ENCODE peak calls at places on chromosomes 3 and 15, in five cellular contexts. G is fibroblast of lung, F is GM06990, E is tibial nerve, Y is ovary. C is an unnamed sample. For H3K27me3, the result is how much of the 10 kb centered on the place peaks cover.

GRCh38 chr3:43144811-43145490 is 39.1 kb upstream of the POMGNT2 start:
- DNase-seq in F (no peak), E (no peak), Y (peak), G (peak), C (no peak)

GRCh38 chr3:176595307-176595706 is 602.0 kb downstream of the TBL1XR1 start:
- DNase-seq in E (no peak), Y (no peak), G (peak), F (no peak), C (no peak)

GRCh38 chr15:66188464-66188863 is 65.1 kb downstream of the MEGF11 start:
- DNase-seq in F (no peak), G (no peak), Y (no peak), E (no peak), C (peak)

GRCh38 chr3:155989536-155989935 is 119.1 kb downstream of the GMPS start:
- DNase-seq in E (no peak), Y (no peak), F (no peak), G (no peak), C (no peak)

GRCh38 chr15:44812029-44812517 is 75.7 kb downstream of the TRIM69 start:
- DNase-seq in F (no peak), G (no peak), Y (no peak), E (no peak), C (no peak)

GRCh38 chr15:38818156-38818745 is 253.6 kb upstream of the RASGRP1 start:
- DNase-seq in Y (no peak), G (no peak), E (no peak), F (peak), C (peak)

GRCh38 chr3:183178833-183179549 is 16.5 kb upstream of the LAMP3 start:
- DNase-seq in F (peak), E (peak), Y (peak), G (peak), C (peak)

GRCh38 chr15:53037904-53038303 is 247.8 kb upstream of the ONECUT1 start:
- DNase-seq in G (no peak), E (no peak), Y (no peak), F (no peak), C (no peak)

GRCh38 chr3:64599651-64600050 is 88.1 kb downstream of the ADAMTS9 start:
- DNase-seq in Y (no peak), F (no peak), G (no peak), E (no peak), C (no peak)

GRCh38 chr3:154003649-154004048 is 117.5 kb upstream of the ARHGEF26 start:
- DNase-seq in E (no peak), Y (no peak), G (no peak), F (no peak), C (no peak)

GRCh38 chr3:54960736-54961135 is 32.9 kb upstream of the LRTM1 start:
- DNase-seq in Y (no peak), F (no peak), G (peak), E (no peak), C (no peak)

GRCh38 chr3:154794383-154794782 is 285.7 kb upstream of the MME start:
- DNase-seq in E (no peak), F (no peak), G (no peak), Y (no peak), C (no peak)

GRCh38 chr3:73955671-73956070 is 330.9 kb upstream of the PDZRN3 start:
- DNase-seq in F (no peak), G (no peak), Y (no peak), E (no peak), C (no peak)

GRCh38 chr15:52228928-52229327 is 37.7 kb upstream of the GNB5 start:
- DNase-seq in G (peak), F (peak), E (no peak), Y (no peak), C (peak)

GRCh38 chr3:99789322-99789721 is 28.3 kb upstream of the CMSS1 start:
- DNase-seq in F (no peak), E (peak), G (peak), Y (peak), C (peak)

GRCh38 chr3:134753999-134754742 is 40.9 kb upstream of the EPHB1 start:
- DNase-seq in G (no peak), E (no peak), F (no peak), Y (no peak), C (peak)

GRCh38 chr3:165193392-165194268 is 2.6 kb downstream of the SLITRK3 start:
- DNase-seq in E (no peak), F (no peak), G (no peak), Y (no peak), C (peak)
- H3K27me3 ChIP-seq in E (half or more), F (under half), G (under half), Y (under half), C (half or more)

DNA sequence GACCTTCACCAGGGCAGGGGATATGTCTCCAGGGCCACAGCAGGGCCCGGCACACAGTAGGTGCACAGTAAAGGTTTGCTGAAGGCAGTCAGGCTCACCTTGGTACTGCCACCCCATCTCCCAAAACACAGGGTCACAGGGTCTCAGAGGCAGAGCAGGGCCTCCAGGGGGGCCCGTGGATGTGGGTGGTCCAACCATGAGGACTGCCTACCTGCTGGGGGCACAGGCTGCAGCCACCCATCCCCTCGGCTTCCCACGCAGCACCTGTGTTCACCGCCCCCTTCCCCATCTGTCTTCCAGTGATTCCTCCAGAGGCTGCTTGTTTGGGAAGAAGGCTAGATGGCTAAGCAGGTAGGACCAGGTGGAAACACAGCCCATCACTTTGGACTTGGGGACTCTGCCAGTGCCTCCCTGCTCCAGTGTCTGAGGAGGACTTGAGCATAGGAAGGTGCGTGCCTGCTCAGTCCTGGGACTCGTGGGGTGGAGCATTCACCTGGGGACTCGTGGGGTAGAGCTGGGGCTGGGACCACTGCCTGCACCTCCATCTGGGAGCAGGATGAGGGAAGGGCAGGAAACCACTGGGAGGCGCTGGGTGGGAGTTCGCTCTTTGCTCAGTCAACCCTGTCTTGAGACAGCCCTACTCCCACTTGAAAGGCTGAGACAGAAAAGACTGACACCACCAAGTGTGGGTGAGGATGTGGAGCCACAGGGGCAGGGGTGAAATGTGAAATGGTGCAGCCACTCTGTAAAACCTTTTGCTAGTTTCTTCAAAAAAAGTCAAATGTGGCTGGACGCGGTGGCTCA is 18.8 kb upstream of the PLXND1 start:
- DNase-seq in G (no peak), Y (peak), F (no peak), E (no peak), C (peak)
- TF ChIP-seq CTCF in G (peak), Y (no peak), F (no peak), E (no peak), C (peak)

GRCh38 chr15:87817553-87817952 is 439.0 kb downstream of the NTRK3 start:
- DNase-seq in F (no peak), G (peak), E (no peak), Y (no peak), C (no peak)
- H3K27me3 ChIP-seq in F (under half), G (under half), E (under half), Y (under half), C (half or more)

DNA sequence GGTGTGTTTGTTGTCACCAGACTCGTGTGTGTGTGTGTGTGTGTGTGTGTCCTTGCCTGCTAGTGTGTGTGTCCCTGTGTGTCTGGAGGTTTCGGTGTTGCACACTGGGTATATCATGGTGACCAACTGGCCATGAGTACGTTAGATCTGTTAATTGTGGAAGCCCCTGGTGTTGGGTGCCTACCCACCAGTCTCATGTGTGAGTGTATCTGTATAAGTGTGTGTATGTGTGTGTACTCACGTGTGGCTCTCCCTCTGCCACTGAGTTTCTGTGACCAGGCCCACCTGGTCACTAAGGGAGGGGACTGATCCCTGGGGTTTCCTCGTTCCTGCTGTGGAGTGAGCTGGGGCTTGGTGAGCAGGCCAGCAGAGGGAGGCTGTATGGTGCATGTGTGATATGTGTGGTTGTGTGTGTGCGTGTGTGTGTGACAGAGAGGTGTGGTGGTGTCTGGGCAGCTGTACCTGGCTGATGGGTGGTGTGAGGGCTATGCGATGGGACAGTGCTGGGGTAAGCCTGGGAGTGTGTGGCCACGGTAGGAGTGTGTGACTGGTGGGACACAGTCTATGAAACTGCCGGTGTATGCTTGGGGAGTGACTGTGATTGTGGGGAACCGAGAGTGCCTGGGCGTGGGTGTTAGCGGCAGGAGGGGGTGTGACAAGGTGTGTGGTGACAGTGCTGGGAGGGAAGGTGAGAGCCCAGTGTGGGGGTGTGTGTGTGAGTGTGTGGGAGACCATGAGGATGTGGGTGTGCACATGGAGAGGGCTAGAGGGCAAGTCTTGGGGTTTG is 1.9 kb downstream of the PRKCD start:
- DNase-seq in F (peak), Y (no peak), E (no peak), G (no peak), C (peak)
- TF ChIP-seq CTCF in F (no peak), Y (no peak), E (no peak), G (no peak), C (no peak)

DNA sequence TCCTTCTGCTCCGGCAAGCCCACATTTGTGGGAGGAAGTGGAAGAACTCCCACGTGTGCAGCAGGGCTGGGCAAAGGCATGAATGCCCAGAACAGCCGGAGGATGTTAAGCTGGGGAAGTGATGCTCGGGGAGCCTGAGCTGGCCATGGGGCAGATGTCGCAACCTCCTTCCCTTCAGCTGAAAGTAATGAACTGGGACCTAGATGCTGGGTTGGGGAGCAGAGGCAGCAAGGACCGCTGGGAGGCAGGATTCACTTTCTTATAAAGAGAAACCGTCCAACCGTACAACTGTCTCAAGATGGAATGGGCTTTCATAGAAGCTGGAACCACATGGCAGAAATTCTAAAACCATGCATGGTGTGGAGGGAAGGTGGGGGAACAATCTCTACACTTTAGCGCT is 290.9 kb downstream of the OCA2 start:
- DNase-seq in Y (no peak), F (no peak), E (no peak), G (no peak), C (no peak)
- H3K27me3 ChIP-seq in Y (under half), F (under half), E (under half), G (under half), C (under half)

DNA sequence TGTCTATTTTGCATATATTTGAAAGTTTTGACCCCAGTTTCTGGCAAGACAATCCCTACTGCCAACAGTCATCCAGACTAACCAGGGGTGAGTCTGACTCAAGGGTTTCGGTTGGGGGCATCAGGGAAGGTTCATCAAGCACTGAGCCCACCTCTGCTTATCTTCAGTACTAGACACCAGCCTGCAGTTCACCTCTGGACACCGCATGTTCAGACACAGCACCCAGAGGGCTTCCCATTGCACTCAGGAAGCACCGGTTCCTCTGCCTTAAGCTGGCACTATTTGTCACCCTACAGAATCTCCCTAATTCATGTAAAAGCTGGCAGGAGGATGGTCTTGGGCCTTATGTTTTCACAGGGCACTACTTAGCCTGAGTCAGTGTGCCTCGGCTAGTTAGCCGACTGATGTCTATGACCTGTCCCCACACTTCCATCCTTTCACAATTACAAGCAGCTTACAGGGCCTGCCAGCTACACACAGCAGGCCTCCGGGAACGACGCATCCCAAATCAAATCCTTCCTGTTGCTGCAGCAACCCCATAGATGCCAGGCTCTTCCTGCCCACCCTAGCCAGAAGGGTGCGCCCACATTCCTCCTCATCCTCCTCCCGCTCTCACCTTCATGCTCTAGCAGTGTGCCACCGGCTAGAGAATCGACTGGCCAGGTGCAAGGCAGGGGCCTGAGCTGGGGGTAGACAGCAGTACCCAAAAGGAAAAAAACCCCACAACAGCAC is 52.5 kb downstream of the SH3BP5 start:
- DNase-seq in F (no peak), G (no peak), E (no peak), Y (no peak), C (peak)
- TF ChIP-seq CTCF in F (no peak), G (no peak), E (no peak), Y (no peak), C (no peak)

GRCh38 chr3:48655063-48655462 is 7.6 kb downstream of the CELSR3 start:
- DNase-seq in Y (no peak), F (no peak), E (no peak), G (no peak), C (no peak)
- H3K27me3 ChIP-seq in Y (under half), F (under half), E (under half), G (under half), C (under half)

GRCh38 chr3:15629860-15630597 is 28.5 kb downstream of the BTD start:
- DNase-seq in Y (peak), F (peak), G (peak), E (peak), C (peak)
- TF ChIP-seq CTCF in Y (peak), F (peak), G (peak), E (peak), C (peak)

C was measured in endodermal cell.